ENCODE peak calls at places on chromosomes 1 and 21, in five cellular contexts. O is cardiac fibroblast; C is fibroblast of mammary gland; T is naive thymus-derived CD4-positive, alpha-beta T cell; V is mesenchymal stem cell. R is an unnamed sample.

GRCh38 chr1:25810341-25811299 is 9.1 kb upstream of the MTFR1L start:
- DNase-seq in O (peak), C (peak), T (peak), V (peak), R (no peak)

GRCh38 chr1:180614746-180615145 is 17.1 kb upstream of the XPR1 start:
- DNase-seq in O (no peak), C (no peak), T (no peak), V (no peak), R (no peak)

GRCh38 chr1:174791863-174792262 is 207.9 kb upstream of the CACYBP start:
- DNase-seq in O (no peak), C (no peak), T (no peak), V (no peak), R (no peak)

GRCh38 chr1:32963746-32964460 is 706 bp downstream of the RNF19B start:
- DNase-seq in O (no peak), C (no peak), T (peak), V (peak), R (peak)

GRCh38 chr1:232302376-232303049 is 327.4 kb downstream of the SIPA1L2 start:
- DNase-seq in O (no peak), C (no peak), T (no peak), V (no peak), R (no peak)

GRCh38 chr1:155424091-155424490 is 103.4 kb downstream of the RUSC1 start:
- DNase-seq in O (no peak), C (peak), T (no peak), V (no peak), R (no peak)

GRCh38 chr1:88239205-88239604 is 444.9 kb upstream of the PKN2 start:
- DNase-seq in O (no peak), C (no peak), T (no peak), V (no peak), R (no peak)

GRCh38 chr1:181739214-181739613 is 255.9 kb downstream of the CACNA1E start:
- DNase-seq in O (no peak), C (no peak), T (no peak), V (no peak), R (no peak)

GRCh38 chr1:162840256-162840839 is 20.6 kb downstream of the CCDC190 start:
- DNase-seq in O (no peak), C (peak), T (no peak), V (peak), R (no peak)

GRCh38 chr1:110136911-110137310 is 13.4 kb upstream of the SLC6A17 start:
- DNase-seq in O (no peak), C (no peak), T (peak), V (peak), R (peak)

GRCh38 chr1:6447818-6448748 is 17.9 kb downstream of the TNFRSF25 start:
- DNase-seq in O (no peak), C (no peak), T (peak), V (no peak), R (no peak)

GRCh38 chr1:183238071-183238470 is 52.0 kb downstream of the LAMC2 start:
- DNase-seq in O (peak), C (peak), T (no peak), V (no peak), R (no peak)

GRCh38 chr1:74570797-74571492 is 58.5 kb upstream of the LRRC53 start:
- DNase-seq in O (no peak), C (no peak), T (no peak), V (no peak), R (no peak)

GRCh38 chr1:240597153-240597745 is 14.7 kb downstream of the GREM2 start:
- DNase-seq in O (no peak), C (peak), T (no peak), V (no peak), R (no peak)

GRCh38 chr21:46124083-46124925 is 26.4 kb downstream of the COL6A2 start:
- DNase-seq in O (no peak), C (peak), T (no peak), V (no peak), R (no peak)

GRCh38 chr1:114756949-114757454 is 782 bp downstream of the CSDE1 start:
- DNase-seq in O (peak), C (peak), T (no peak), V (peak), R (peak)

GRCh38 chr1:65159801-65160523 is 12.0 kb downstream of the AK4 start:
- DNase-seq in O (no peak), C (no peak), T (no peak), V (no peak), R (no peak)

GRCh38 chr1:116113615-116114014 is 2.4 kb downstream of the MAB21L3 start:
- DNase-seq in O (no peak), C (no peak), T (no peak), V (no peak), R (no peak)

GRCh38 chr1:192607836-192608235 is 28.1 kb upstream of the RGS13 start:
- DNase-seq in O (no peak), C (no peak), T (no peak), V (no peak), R (no peak)

GRCh38 chr1:192608671-192609070 is 27.3 kb upstream of the RGS13 start:
- DNase-seq in O (no peak), C (no peak), T (no peak), V (no peak), R (no peak)

GRCh38 chr1:192603218-192603787 is 27.7 kb downstream of the RGS1 start:
- DNase-seq in O (no peak), C (no peak), T (no peak), V (no peak), R (no peak)

GRCh38 chr1:192602757-192603156 is 27.2 kb downstream of the RGS1 start:
- DNase-seq in O (no peak), C (no peak), T (no peak), V (no peak), R (no peak)

DNA sequence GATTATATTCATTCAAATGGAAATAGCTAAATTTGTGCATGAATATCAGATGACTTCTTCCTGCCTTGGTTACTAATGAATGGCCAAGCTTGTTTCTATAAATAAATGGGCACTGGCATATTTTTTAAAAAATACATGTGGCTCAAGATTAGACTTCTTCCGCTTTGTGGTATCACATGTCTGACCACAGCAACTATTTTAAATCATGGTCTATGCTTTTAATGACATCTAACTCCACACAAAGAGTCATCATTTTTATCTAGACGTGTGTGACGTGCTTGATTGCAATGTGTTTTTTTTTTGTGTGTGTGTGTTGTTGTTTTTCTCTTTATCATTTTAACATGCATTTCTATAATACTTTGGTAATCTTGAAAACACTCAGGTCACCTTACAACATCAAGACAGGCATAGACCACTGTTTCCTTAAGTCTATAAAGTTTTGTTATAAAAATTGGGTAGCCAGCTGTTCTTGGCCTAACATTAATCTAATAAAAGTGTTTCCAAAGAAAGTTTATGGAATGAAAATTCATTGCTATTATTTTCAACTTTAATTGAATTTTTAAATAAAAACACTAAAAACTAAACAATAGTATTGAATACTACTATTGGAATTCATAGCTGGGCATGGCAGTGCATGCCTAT is 29.5 kb downstream of the RGS1 start:
- DNase-seq in O (peak), C (no peak), T (no peak), V (peak), R (no peak)
- H3K4me3 ChIP-seq in O (no peak), C (no peak), T (no peak), V (no peak), R (no peak)

GRCh38 chr1:18305182-18305795 is 175.4 kb upstream of the KLHDC7A start:
- DNase-seq in O (no peak), C (no peak), T (no peak), V (no peak), R (no peak)

GRCh38 chr1:18313523-18313922 is 167.2 kb upstream of the KLHDC7A start:
- DNase-seq in O (no peak), C (no peak), T (no peak), V (no peak), R (no peak)

GRCh38 chr1:18307329-18307898 is 173.3 kb upstream of the KLHDC7A start:
- DNase-seq in O (no peak), C (no peak), T (no peak), V (no peak), R (no peak)

GRCh38 chr1:18312961-18313360 is 167.8 kb upstream of the KLHDC7A start:
- DNase-seq in O (no peak), C (no peak), T (no peak), V (no peak), R (no peak)

GRCh38 chr1:18309552-18310155 is 171.1 kb upstream of the KLHDC7A start:
- DNase-seq in O (no peak), C (no peak), T (no peak), V (no peak), R (no peak)
- H3K4me3 ChIP-seq in O (no peak), C (no peak), T (no peak), V (no peak), R (no peak)

GRCh38 chr1:36730599-36730998 is 247.9 kb upstream of the CSF3R start:
- DNase-seq in O (no peak), C (no peak), T (no peak), V (no peak), R (no peak)
- H3K4me3 ChIP-seq in O (no peak), C (no peak), T (no peak), V (no peak), R (peak)

DNA sequence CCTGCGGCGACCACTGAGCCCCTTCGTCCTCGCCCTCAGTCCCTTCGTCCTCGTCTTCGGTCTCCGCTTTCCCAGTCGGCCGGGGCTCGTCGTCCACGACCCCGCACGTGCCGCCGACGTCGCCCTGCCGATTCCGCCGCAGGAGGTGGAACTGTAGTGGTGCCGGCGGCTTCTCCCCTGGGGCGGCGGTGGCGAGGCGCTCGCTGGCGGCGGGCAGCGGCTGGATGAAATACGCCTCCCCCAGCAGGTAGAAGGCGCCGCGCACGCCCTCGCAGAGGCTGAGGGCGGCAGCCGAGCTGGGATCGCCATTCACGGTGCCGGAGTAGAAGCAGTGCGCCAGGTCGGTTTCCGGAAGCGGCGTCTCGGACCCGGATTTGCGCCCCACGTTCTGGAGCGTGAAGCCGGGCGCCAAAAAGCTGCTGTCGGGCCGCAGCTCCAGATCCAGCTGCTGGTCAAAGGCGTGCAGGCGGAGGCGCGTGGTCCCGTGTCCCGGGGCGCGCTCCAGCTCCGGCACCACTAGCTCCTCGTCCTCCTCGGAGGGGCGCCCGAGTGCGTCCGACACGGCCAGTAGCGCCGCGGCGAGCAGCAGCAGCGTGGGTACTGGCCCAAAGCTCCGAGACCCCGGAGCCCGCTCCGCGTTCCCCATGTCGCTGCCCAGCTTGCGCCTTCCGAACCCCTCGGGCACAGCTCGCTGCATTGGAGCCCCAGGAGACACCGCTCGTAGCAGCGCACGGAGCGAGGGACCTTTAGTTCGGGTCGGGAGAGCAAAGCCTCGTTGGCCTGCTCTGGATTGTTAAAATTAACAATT is 747 bp downstream of the ADAMTS1 start:
- DNase-seq in O (peak), C (no peak), T (no peak), V (peak), R (no peak)
- H3K4me3 ChIP-seq in O (peak), C (peak), T (no peak), V (peak), R (peak)

GRCh38 chr1:46001087-46001785 is 131.2 kb downstream of the PIK3R3 start:
- DNase-seq in O (no peak), C (no peak), T (no peak), V (no peak), R (no peak)

GRCh38 chr1:46005594-46005993 is 126.8 kb downstream of the PIK3R3 start:
- DNase-seq in O (no peak), C (no peak), T (no peak), V (no peak), R (no peak)

GRCh38 chr1:46004491-46004890 is 127.9 kb downstream of the PIK3R3 start:
- DNase-seq in O (no peak), C (no peak), T (no peak), V (no peak), R (no peak)

GRCh38 chr1:46002751-46003150 is 129.7 kb downstream of the PIK3R3 start:
- DNase-seq in O (no peak), C (no peak), T (no peak), V (no peak), R (no peak)

DNA sequence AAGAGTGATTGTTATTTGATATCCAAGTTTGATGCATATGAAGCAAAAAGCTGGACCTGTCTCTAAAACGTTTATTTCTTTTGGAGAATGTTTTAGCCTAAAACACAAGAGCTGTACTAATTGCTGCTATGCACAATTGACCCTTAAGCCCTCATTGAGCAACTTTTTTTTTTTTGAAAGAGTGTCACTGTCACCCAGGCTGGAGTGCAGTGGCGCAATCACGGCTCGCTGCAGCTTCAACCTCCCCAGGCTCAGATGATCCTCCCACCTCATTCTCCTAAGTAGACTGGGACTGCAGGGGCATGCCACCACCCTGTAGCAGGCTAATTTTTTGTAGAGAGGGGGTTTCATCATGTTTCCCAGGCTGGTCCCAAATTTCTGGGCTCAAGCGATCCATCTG is 129.1 kb downstream of the PIK3R3 start:
- DNase-seq in O (no peak), C (no peak), T (no peak), V (no peak), R (no peak)
- H3K4me3 ChIP-seq in O (no peak), C (no peak), T (no peak), V (no peak), R (no peak)

DNA sequence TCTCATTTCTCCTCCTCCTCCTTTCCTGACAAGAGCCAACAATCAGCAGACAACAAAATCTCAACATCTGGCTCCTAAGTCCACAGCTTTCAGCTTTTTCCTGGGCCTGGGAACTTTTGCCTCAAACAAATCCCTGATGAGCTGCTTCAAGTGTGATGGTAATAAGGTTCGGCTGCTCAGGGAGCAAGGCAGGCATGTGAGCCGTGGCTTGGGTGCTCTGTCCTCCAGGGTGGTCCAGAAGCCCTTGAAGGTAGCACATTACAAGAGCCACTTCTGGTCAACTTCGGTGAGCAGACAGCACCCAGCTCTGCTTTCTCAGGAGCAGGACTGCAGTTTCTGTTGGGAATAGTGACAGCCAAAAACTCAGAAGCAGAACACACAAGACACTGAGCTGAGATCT is 46.2 kb downstream of the ITPKB start:
- DNase-seq in O (no peak), C (no peak), T (no peak), V (peak), R (no peak)
- H3K4me3 ChIP-seq in O (no peak), C (no peak), T (no peak), V (no peak), R (no peak)

GRCh38 chr1:45623972-45624371 is at the start of gene CCDC17:
- DNase-seq in O (no peak), C (peak), T (no peak), V (no peak), R (no peak)
- H3K4me3 ChIP-seq in O (no peak), C (peak), T (no peak), V (no peak), R (no peak)

GRCh38 chr1:41890841-41891311 is 27.8 kb downstream of the HIVEP3 start:
- DNase-seq in O (peak), C (no peak), T (no peak), V (peak), R (no peak)
- H3K4me3 ChIP-seq in O (no peak), C (no peak), T (peak), V (no peak), R (peak)